ENCODE peak calls at places on chromosome 2, in nine cellular contexts. F, H, E, D, K, A, W, Q and R are unnamed samples.

GRCh38 chr2:7915302-7916200 is 766.3 kb upstream of the ID2 start:
- DNase-seq in F (no peak), H (no peak), E (no peak), D (no peak), K (no peak), A (no peak), W (no peak), Q (no peak), R (no peak)

GRCh38 chr2:149819356-149819957 is 231.9 kb upstream of the MMADHC start:
- DNase-seq in F (no peak), H (no peak), E (no peak), D (no peak), K (no peak), A (no peak), W (no peak), Q (no peak), R (peak; percentile 59)

GRCh38 chr2:166057363-166058169 is 70.3 kb downstream of the SCN1A start:
- DNase-seq in F (no peak), H (peak; percentile 42), E (no peak), D (peak; percentile 3), K (no peak), A (no peak), W (no peak), Q (no peak), R (no peak)

GRCh38 chr2:232239956-232240681 is 138.4 kb upstream of the ALPP start:
- DNase-seq in F (no peak), H (no peak), E (no peak), D (no peak), K (no peak), A (no peak), W (no peak), Q (no peak), R (no peak)

GRCh38 chr2:71907503-71907902 is 240.2 kb downstream of the CYP26B1 start:
- DNase-seq in F (no peak), H (no peak), E (no peak), D (no peak), K (no peak), A (no peak), W (no peak), Q (no peak), R (no peak)

GRCh38 chr2:111162718-111163331 is 42.1 kb downstream of the BCL2L11 start:
- DNase-seq in F (no peak), H (no peak), E (no peak), D (no peak), K (no peak), A (no peak), W (no peak), Q (no peak), R (no peak)

GRCh38 chr2:141529674-141530073 is 601.1 kb downstream of the LRP1B start:
- DNase-seq in F (no peak), H (peak; percentile 18), E (no peak), D (no peak), K (no peak), A (no peak), W (no peak), Q (no peak), R (no peak)

GRCh38 chr2:39541011-39541930 is 104.2 kb upstream of the MAP4K3 start:
- DNase-seq in F (no peak), H (no peak), E (no peak), D (no peak), K (no peak), A (no peak), W (no peak), Q (no peak), R (no peak)

GRCh38 chr2:23791030-23791429 is 135.9 kb downstream of the ATAD2B start:
- DNase-seq in F (no peak), H (peak; percentile 36), E (no peak), D (no peak), K (no peak), A (no peak), W (no peak), Q (no peak), R (no peak)

GRCh38 chr2:39913648-39914456 is 134.8 kb upstream of the THUMPD2 start:
- DNase-seq in F (peak; percentile 18), H (peak; percentile 88), E (no peak), D (peak; percentile 68), K (no peak), A (no peak), W (no peak), Q (no peak), R (peak; percentile 28)

GRCh38 chr2:18829976-18830375 is 240.6 kb upstream of the NT5C1B start:
- DNase-seq in F (no peak), H (no peak), E (no peak), D (no peak), K (no peak), A (no peak), W (no peak), Q (no peak), R (no peak)